ENCODE peak calls at places on chromosomes 12 and 14, in five cellular contexts. X is A549; J is psoas muscle; Q is A673; C is CD8-positive, alpha-beta T cell. P is an unnamed sample.

GRCh38 chr12:123934016-123934620 is 38.5 kb downstream of the CCDC92 start:
- DNase-seq in X (no peak), J (no peak), Q (no peak), C (no peak), P (no peak)

GRCh38 chr12:3398196-3398789 is 92.7 kb upstream of the PRMT8 start:
- DNase-seq in X (no peak), J (no peak), Q (no peak), C (no peak), P (no peak)

GRCh38 chr12:121580959-121581680 is at the start of gene KDM2B:
- DNase-seq in X (no peak), J (no peak), Q (no peak), C (no peak), P (no peak)

GRCh38 chr12:52824741-52825410 is 9.2 kb downstream of the KRT79 start:
- DNase-seq in X (no peak), J (no peak), Q (no peak), C (no peak), P (no peak)

GRCh38 chr12:4115570-4115969 is 158.0 kb upstream of the CCND2 start:
- DNase-seq in X (no peak), J (no peak), Q (no peak), C (no peak), P (no peak)

GRCh38 chr14:82951171-82951570 is 1417.5 kb upstream of the SEL1L start:
- DNase-seq in X (no peak), J (no peak), Q (no peak), C (no peak), P (no peak)

GRCh38 chr12:101935769-101936741 is 58.7 kb downstream of the DRAM1 start:
- DNase-seq in X (no peak), J (peak; percentile 73), Q (peak; percentile 90), C (no peak), P (no peak)

GRCh38 chr12:44696542-44696941 is 179.6 kb downstream of the NELL2 start:
- DNase-seq in X (no peak), J (no peak), Q (peak; percentile 44), C (no peak), P (no peak)

GRCh38 chr14:76887196-76887595 is 61.0 kb downstream of the LRRC74A start:
- DNase-seq in X (no peak), J (no peak), Q (no peak), C (no peak), P (no peak)

GRCh38 chr14:104802913-104803184 is 1.9 kb downstream of the ZBTB42 start:
- DNase-seq in X (no peak), J (no peak), Q (no peak), C (no peak), P (no peak)
- H3K4me1 ChIP-seq in X (peaks cover 42% of the 10 kb centered on the region), J (peaks cover 37% of the 10 kb centered on the region), Q (peaks cover 18% of the 10 kb centered on the region), C (peaks cover 21% of the 10 kb centered on the region), P (peaks cover 21% of the 10 kb centered on the region)

GRCh38 chr14:35826218-35826951 is at the start of gene BRMS1L:
- DNase-seq in X (peak; percentile 99), J (peak; percentile 99), Q (peak; percentile 100), C (peak; percentile 91), P (peak; percentile 99)
- TF ChIP-seq CTCF in X (no peak), J (peak; percentile 6), Q (no peak), C (no peak), P (no peak)

DNA sequence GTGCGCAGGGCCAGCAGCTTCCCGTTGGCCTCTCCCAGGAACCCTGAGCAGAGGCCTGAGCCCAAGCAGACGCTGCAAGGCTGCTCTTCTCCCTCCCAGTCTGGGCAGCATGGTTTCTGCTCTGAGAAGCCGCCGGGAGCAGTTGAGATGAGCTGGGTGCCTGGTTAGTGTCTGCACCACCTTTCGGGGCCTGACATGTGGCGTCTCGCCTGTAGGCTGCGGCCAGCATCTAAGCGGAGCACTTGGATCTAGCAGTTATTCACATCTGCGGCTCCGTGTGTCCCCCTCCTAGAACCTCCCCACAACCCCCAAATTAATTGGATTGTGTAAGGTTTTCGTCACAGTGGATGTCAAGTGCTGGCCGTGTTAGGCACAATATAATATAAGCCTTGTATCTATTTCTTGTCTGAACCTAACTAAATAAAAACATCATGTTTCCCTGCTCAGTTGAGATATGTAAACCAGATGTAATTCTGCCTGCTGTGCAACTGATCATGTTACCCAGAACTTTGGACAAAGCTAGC is 45.6 kb downstream of the ELK3 start:
- DNase-seq in X (no peak), J (no peak), Q (peak; percentile 25), C (no peak), P (no peak)
- H3K4me1 ChIP-seq in X (peaks cover 7% of the 10 kb centered on the region), J (peaks cover 17% of the 10 kb centered on the region), Q (peaks cover 22% of the 10 kb centered on the region), C (peaks cover 54% of the 10 kb centered on the region), P (no peaks in the 10 kb centered on the region)

GRCh38 chr12:54624316-54625279 is 10.1 kb downstream of the LACRT start:
- DNase-seq in X (no peak), J (no peak), Q (peak; percentile 92), C (no peak), P (no peak)

GRCh38 chr12:54628186-54628846 is 6.4 kb downstream of the LACRT start:
- DNase-seq in X (no peak), J (no peak), Q (no peak), C (no peak), P (no peak)

GRCh38 chr12:54616933-54617535 is 17.7 kb downstream of the LACRT start:
- DNase-seq in X (no peak), J (no peak), Q (no peak), C (no peak), P (no peak)

GRCh38 chr12:54627304-54627703 is 7.4 kb downstream of the LACRT start:
- DNase-seq in X (no peak), J (no peak), Q (no peak), C (no peak), P (no peak)

DNA sequence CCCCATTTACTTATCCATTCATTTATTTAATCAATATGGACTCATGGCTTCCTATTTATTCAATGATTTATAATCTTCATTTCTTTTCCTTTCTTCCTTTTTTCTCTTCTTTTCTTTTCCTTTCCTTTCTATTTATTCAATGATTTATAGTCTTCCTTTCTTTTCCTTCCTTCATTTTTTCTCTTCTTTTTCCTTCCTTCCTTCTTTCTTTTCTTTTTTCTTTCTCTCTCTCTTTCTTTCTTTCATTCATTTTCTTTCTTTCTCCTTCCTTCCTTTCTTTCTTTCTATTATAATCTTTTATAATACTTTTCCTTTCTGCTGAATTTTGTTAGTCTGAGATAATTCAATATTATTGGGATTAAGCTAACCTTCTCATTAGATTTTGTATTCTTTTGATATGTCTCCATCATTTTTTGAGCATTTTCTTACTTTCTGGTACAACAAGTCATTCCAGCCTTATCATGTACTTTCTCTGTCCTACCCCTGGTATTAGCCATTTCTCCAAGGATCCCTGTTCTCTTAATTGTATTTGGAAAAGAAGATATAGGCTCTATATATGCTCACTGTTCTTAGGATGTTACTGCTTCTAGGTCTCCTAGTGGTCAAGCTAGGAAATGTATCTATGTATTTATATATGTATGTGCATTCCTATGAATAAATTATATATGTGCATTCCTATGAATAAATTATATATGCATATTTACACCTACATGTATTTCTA is 12.1 kb downstream of the LACRT start:
- DNase-seq in X (peak; percentile 16), J (no peak), Q (peak; percentile 79), C (no peak), P (no peak)
- TF ChIP-seq CTCF in X (no peak), J (peak; percentile 15), Q (peak; percentile 69), C (no peak), P (peak; percentile 16)

DNA sequence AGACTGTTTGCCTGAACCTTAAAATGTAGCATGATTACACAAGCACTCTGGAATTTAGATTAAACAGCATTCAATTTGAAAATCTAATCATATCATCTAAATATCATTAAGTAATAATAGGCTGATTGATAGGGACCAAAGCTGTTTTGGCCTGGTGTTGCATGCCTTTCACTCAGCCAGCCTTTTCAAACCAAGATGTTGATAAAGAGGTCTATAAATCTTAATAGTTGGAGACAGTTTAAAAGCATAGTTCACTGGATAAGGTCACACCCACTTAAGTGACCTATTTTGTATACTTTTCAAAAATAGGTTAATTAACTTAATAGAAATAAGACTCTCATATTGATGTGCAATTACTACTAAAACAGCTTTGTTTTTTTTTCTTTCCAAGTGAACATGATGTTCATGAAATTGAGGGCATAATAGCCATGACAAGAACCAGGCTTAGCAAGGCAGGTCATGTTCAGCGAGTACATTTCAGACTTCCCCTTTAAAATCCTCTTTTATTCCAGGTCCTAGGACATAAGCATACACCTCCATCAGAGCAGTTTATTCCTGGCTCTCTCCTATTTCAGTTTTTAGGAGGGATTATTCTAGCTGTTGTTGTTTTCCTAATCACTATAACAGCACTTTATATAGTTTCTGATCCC is 349.0 kb downstream of the RAD51B start:
- DNase-seq in X (no peak), J (no peak), Q (no peak), C (no peak), P (no peak)
- H3K4me1 ChIP-seq in X (peaks cover 94% of the 10 kb centered on the region), J (peaks cover 29% of the 10 kb centered on the region), Q (no peaks in the 10 kb centered on the region), C (no peaks in the 10 kb centered on the region), P (peaks cover 57% of the 10 kb centered on the region)

GRCh38 chr12:12839003-12839395 is 25.9 kb downstream of the DDX47 start:
- DNase-seq in X (no peak), J (no peak), Q (no peak), C (no peak), P (no peak)

GRCh38 chr12:12836571-12836970 is 23.4 kb downstream of the DDX47 start:
- DNase-seq in X (no peak), J (no peak), Q (no peak), C (no peak), P (no peak)

GRCh38 chr12:12835378-12836145 is 22.4 kb downstream of the DDX47 start:
- DNase-seq in X (peak; percentile 74), J (no peak), Q (no peak), C (no peak), P (peak; percentile 87)

GRCh38 chr12:12839886-12840285 is 26.7 kb downstream of the DDX47 start:
- DNase-seq in X (peak; percentile 76), J (peak; percentile 42), Q (peak; percentile 33), C (no peak), P (peak; percentile 64)

GRCh38 chr12:12837025-12837872 is 24.1 kb downstream of the DDX47 start:
- DNase-seq in X (peak; percentile 81), J (peak; percentile 37), Q (peak; percentile 70), C (no peak), P (peak; percentile 78)
- TF ChIP-seq CTCF in X (peak; percentile 79), J (peak; percentile 38), Q (peak; percentile 72), C (peak; percentile 66), P (peak; percentile 85)

DNA sequence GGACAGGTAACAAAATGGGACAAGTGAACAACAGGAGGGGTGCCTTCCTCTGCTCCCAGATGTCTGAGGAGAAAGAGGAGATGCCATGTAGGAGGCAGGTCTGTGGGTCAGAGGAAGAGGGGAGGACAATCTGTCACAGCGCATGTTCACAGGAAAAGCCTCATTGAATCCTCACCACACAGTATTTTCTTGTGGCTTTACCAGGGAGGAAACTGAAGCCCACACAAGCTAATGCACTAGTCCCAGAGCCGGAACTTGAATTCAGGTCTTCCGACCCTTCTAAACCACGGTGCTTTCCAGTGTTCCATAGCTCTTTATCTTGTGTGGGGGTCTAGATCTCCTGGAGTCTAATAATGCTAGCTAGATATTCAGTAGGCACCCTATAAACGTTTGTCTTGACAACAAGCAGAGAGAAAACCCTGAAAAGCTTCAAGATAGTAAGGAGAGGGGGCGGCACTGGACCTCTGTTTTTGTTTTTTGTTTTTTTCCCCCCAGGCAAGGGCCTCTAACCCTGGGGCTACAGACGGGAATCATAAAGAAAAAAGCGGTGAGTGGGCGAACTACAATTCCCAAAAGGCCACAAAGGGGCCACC is 374 bp upstream of the SHMT2 start:
- DNase-seq in X (no peak), J (no peak), Q (no peak), C (no peak), P (no peak)
- H3K4me1 ChIP-seq in X (peaks cover 12% of the 10 kb centered on the region), J (peaks cover 12% of the 10 kb centered on the region), Q (peaks cover 33% of the 10 kb centered on the region), C (peaks cover 58% of the 10 kb centered on the region), P (peaks cover 4% of the 10 kb centered on the region)